ENCODE peak calls at places on chromosomes 1 and 21, in five cellular contexts. One of them, this sample, is unnamed.

GRCh38 chr1:193408782-193409293 is 222.4 kb upstream of the B3GALT2 start:
- DNase-seq in hepatocyte: peak; percentile 79
- DNase-seq in GM23338: peak; percentile 24
- DNase-seq in PC-9: peak; percentile 29
- DNase-seq in GM23248: peak; percentile 7
- DNase-seq in this sample: no peak

GRCh38 chr1:77388655-77389054 is 106.8 kb downstream of the AK5 start:
- DNase-seq in hepatocyte: no peak
- DNase-seq in GM23338: no peak
- DNase-seq in PC-9: no peak
- DNase-seq in GM23248: no peak
- DNase-seq in this sample: no peak

GRCh38 chr1:197761654-197762053 is 13.6 kb downstream of the DENND1B start:
- DNase-seq in hepatocyte: no peak
- DNase-seq in GM23338: no peak
- DNase-seq in PC-9: no peak
- DNase-seq in GM23248: no peak
- DNase-seq in this sample: peak; percentile 63

GRCh38 chr21:44972301-44972814 is 32.5 kb downstream of the SLX9 start:
- DNase-seq in hepatocyte: no peak
- DNase-seq in GM23338: peak; percentile 54
- DNase-seq in PC-9: no peak
- DNase-seq in GM23248: no peak
- DNase-seq in this sample: no peak

GRCh38 chr1:197557302-197557701 is 218.0 kb downstream of the DENND1B start:
- DNase-seq in hepatocyte: no peak
- DNase-seq in GM23338: no peak
- DNase-seq in PC-9: no peak
- DNase-seq in GM23248: peak; percentile 31
- DNase-seq in this sample: no peak

GRCh38 chr1:168803696-168804510 is 74.9 kb upstream of the DPT start:
- DNase-seq in hepatocyte: peak; percentile 21
- DNase-seq in GM23338: peak; percentile 31
- DNase-seq in PC-9: no peak
- DNase-seq in GM23248: no peak
- DNase-seq in this sample: no peak

GRCh38 chr1:205670611-205671430 is 9.5 kb downstream of the SLC45A3 start:
- DNase-seq in hepatocyte: no peak
- DNase-seq in GM23338: peak; percentile 66
- DNase-seq in PC-9: no peak
- DNase-seq in GM23248: no peak
- DNase-seq in this sample: no peak

GRCh38 chr1:86788300-86789206 is 84.2 kb downstream of the SH3GLB1 start:
- DNase-seq in hepatocyte: peak; percentile 19
- DNase-seq in GM23338: no peak
- DNase-seq in PC-9: no peak
- DNase-seq in GM23248: peak; percentile 74
- DNase-seq in this sample: no peak

GRCh38 chr21:35046880-35047229 is 2.2 kb downstream of the RUNX1 start:
- DNase-seq in hepatocyte: no peak
- DNase-seq in GM23338: no peak
- DNase-seq in PC-9: peak; percentile 44
- DNase-seq in GM23248: peak; percentile 72
- DNase-seq in this sample: no peak

GRCh38 chr21:16424331-16424749 is 694.6 kb downstream of the USP25 start:
- DNase-seq in hepatocyte: no peak
- DNase-seq in GM23338: no peak
- DNase-seq in PC-9: no peak
- DNase-seq in GM23248: no peak
- DNase-seq in this sample: no peak

GRCh38 chr21:24955275-24955961 is 651.9 kb downstream of the MRPL39 start:
- DNase-seq in hepatocyte: no peak
- DNase-seq in GM23338: no peak
- DNase-seq in PC-9: no peak
- DNase-seq in GM23248: no peak
- DNase-seq in this sample: no peak

GRCh38 chr1:41662656-41663437 is 178.4 kb upstream of the EDN2 start:
- DNase-seq in hepatocyte: peak; percentile 80
- DNase-seq in GM23338: peak; percentile 54
- DNase-seq in PC-9: peak; percentile 49
- DNase-seq in GM23248: peak; percentile 91
- DNase-seq in this sample: no peak

GRCh38 chr21:46154155-46154954 is 1.0 kb downstream of the FTCD start:
- DNase-seq in hepatocyte: peak; percentile 10
- DNase-seq in GM23338: no peak
- DNase-seq in PC-9: no peak
- DNase-seq in GM23248: no peak
- DNase-seq in this sample: no peak

GRCh38 chr1:8474369-8474768 is 156.5 kb downstream of the SLC45A1 start:
- DNase-seq in hepatocyte: no peak
- DNase-seq in GM23338: no peak
- DNase-seq in PC-9: no peak
- DNase-seq in GM23248: no peak
- DNase-seq in this sample: no peak

GRCh38 chr21:17491716-17492414 is 21.0 kb upstream of the CXADR start:
- DNase-seq in hepatocyte: peak; percentile 21
- DNase-seq in GM23338: no peak
- DNase-seq in PC-9: peak; percentile 15
- DNase-seq in GM23248: peak; percentile 96
- DNase-seq in this sample: no peak

GRCh38 chr1:171127481-171127880 is 36.8 kb downstream of the FMO3 start:
- DNase-seq in hepatocyte: no peak
- DNase-seq in GM23338: no peak
- DNase-seq in PC-9: no peak
- DNase-seq in GM23248: peak; percentile 45
- DNase-seq in this sample: no peak
- H3K9me2 ChIP-seq in hepatocyte: no peaks in the 10 kb centered on the region
- H3K9me2 ChIP-seq in GM23338: peaks cover 4% of the 10 kb centered on the region
- H3K9me2 ChIP-seq in PC-9: no peaks in the 10 kb centered on the region
- H3K9me2 ChIP-seq in GM23248: no peaks in the 10 kb centered on the region
- H3K9me2 ChIP-seq in this sample: no peaks in the 10 kb centered on the region

DNA sequence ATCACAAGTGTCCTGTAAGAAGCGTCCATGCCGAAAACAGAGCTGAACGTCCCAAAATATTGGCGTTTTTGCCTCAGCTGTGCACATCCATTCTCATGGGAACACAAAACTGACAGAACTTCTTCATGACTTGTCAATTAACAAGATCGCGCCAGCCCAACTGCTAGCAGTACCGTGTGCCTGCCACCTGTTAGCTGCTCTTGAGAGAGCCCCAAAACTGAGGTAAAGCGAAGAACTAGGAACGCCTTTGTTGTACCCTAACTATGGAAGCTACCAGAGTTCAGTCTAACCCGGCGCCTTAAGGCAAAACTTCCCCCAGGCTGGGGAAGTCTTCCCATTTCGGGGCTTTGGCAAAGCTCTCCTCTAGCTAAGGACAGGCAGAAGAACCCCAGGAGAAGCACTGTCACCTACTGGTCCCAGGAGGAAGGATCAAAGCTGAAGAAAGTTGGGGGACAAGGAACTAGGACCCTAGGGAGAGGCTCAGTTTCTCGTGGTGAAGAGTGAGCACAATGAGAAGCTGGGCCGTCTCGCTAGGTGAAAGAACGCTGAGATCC is 719 bp downstream of the EYA3 start:
- DNase-seq in hepatocyte: peak; percentile 32
- DNase-seq in GM23338: peak; percentile 70
- DNase-seq in PC-9: peak; percentile 23
- DNase-seq in GM23248: peak; percentile 47
- DNase-seq in this sample: peak; percentile 74
- H3K27ac ChIP-seq in hepatocyte: peak overlapping the region; percentile 92
- H3K27ac ChIP-seq in GM23338: peak overlapping the region; percentile 93
- H3K27ac ChIP-seq in PC-9: peak overlapping the region; percentile 67
- H3K27ac ChIP-seq in GM23248: peak overlapping the region; percentile 72
- H3K27ac ChIP-seq in this sample: peak overlapping the region; percentile 82

GRCh38 chr1:69946935-69947334 is 258.4 kb downstream of the LRRC40 start:
- DNase-seq in hepatocyte: no peak
- DNase-seq in GM23338: no peak
- DNase-seq in PC-9: no peak
- DNase-seq in GM23248: no peak
- DNase-seq in this sample: no peak
- H3K9me2 ChIP-seq in hepatocyte: no peaks in the 10 kb centered on the region
- H3K9me2 ChIP-seq in GM23338: peaks cover 5% of the 10 kb centered on the region
- H3K9me2 ChIP-seq in PC-9: no peaks in the 10 kb centered on the region
- H3K9me2 ChIP-seq in GM23248: no peaks in the 10 kb centered on the region
- H3K9me2 ChIP-seq in this sample: no peaks in the 10 kb centered on the region

DNA sequence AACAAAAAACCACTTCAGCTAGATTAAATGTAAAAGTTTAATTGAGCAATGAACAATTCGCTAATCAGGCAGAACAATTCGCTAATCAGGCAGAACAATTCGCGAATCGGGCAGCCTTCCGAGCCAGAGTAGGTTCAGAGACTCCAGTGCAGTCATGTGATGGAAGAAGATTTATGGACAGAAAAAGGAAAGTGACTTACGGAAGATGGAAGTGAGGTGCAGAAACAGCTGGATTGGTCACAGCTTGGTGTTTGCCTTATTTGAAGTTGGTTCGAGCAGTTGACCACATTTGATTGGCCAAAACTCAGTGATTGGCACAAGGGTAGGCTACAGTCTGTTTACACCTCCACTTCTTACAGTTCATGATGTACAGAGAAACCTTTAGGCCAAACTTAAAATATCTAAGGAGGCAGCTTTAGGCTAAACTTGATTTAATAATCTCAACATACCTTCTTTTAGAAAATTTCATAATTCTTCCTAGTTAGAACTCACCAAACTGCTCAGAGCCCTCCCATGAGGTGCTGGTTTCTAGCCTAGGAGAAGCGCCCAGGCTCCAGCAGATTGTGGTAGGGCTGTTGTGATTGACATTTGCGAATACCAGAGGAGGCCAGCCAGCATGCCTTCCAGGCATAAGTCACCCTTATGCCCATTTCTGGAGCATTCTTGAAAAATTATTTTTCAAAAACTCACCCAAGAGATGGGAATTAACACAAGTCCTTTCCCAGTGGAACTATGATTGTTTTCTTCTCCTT is 22.8 kb upstream of the KCNC4 start:
- DNase-seq in hepatocyte: no peak
- DNase-seq in GM23338: no peak
- DNase-seq in PC-9: peak; percentile 69
- DNase-seq in GM23248: peak; percentile 67
- DNase-seq in this sample: no peak
- H3K27ac ChIP-seq in hepatocyte: no peak overlapping the region
- H3K27ac ChIP-seq in GM23338: no peak overlapping the region
- H3K27ac ChIP-seq in PC-9: peak overlapping the region; percentile 89
- H3K27ac ChIP-seq in GM23248: peak overlapping the region; percentile 55
- H3K27ac ChIP-seq in this sample: no peak overlapping the region

GRCh38 chr1:227071898-227072587 is 131.9 kb downstream of the COQ8A start:
- DNase-seq in hepatocyte: no peak
- DNase-seq in GM23338: peak; percentile 7
- DNase-seq in PC-9: no peak
- DNase-seq in GM23248: no peak
- DNase-seq in this sample: no peak

GRCh38 chr1:227070638-227071285 is 130.7 kb downstream of the COQ8A start:
- DNase-seq in hepatocyte: no peak
- DNase-seq in GM23338: no peak
- DNase-seq in PC-9: no peak
- DNase-seq in GM23248: no peak
- DNase-seq in this sample: no peak

GRCh38 chr1:227068883-227069282 is 128.8 kb downstream of the COQ8A start:
- DNase-seq in hepatocyte: no peak
- DNase-seq in GM23338: no peak
- DNase-seq in PC-9: no peak
- DNase-seq in GM23248: peak; percentile 5
- DNase-seq in this sample: no peak

GRCh38 chr1:227069490-227069889 is 129.4 kb downstream of the COQ8A start:
- DNase-seq in hepatocyte: no peak
- DNase-seq in GM23338: no peak
- DNase-seq in PC-9: no peak
- DNase-seq in GM23248: no peak
- DNase-seq in this sample: no peak

DNA sequence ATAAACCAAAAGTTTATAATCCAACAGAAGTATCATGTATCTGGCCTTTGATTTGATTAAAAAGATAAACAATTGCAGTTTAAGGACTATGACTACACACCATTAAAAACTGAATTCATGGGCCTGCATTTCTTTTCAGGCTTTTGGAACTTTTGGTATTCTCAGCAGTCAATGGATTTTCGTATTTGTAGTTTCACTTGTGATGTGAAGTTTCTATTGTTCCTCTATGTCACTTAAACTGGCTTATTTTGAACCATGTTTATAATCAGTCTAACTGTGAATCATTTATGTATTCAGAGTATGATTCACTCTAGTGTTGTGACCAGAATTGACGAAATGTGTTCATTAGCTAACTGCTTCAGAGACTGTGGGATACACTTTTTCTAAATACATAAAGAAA is 132.9 kb downstream of the COQ8A start:
- DNase-seq in hepatocyte: no peak
- DNase-seq in GM23338: no peak
- DNase-seq in PC-9: no peak
- DNase-seq in GM23248: peak; percentile 72
- DNase-seq in this sample: no peak
- H3K9me2 ChIP-seq in hepatocyte: no peaks in the 10 kb centered on the region
- H3K9me2 ChIP-seq in GM23338: no peaks in the 10 kb centered on the region
- H3K9me2 ChIP-seq in PC-9: no peaks in the 10 kb centered on the region
- H3K9me2 ChIP-seq in GM23248: no peaks in the 10 kb centered on the region
- H3K9me2 ChIP-seq in this sample: no peaks in the 10 kb centered on the region

GRCh38 chr1:151199860-151200581 is 1.7 kb downstream of the PIP5K1A start:
- DNase-seq in hepatocyte: peak; percentile 58
- DNase-seq in GM23338: peak; percentile 11
- DNase-seq in PC-9: no peak
- DNase-seq in GM23248: peak; percentile 93
- DNase-seq in this sample: peak; percentile 18
- H3K27ac ChIP-seq in hepatocyte: peak overlapping the region; percentile 97
- H3K27ac ChIP-seq in GM23338: peak overlapping the region; percentile 88
- H3K27ac ChIP-seq in PC-9: peak overlapping the region; percentile 93
- H3K27ac ChIP-seq in GM23248: peak overlapping the region; percentile 93
- H3K27ac ChIP-seq in this sample: no peak overlapping the region

DNA sequence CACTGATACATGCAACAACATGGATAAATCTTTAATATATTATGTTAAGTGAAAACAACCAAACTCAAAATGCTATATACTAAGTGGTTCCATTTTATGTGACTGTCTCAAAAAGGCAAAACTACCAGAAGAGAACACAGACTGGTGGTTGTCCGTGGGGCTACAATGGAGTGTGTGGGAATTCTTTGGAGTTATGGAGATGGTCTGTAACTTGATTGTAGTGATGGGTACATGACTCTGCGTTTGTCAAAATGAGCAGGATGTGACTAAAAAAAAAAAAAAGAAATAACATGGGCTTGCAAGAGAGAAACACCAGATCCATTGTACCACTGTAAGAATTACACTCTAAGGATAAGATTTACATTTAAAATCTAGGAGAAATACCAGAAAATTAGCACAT is 52.2 kb upstream of the KIAA1614 start:
- DNase-seq in hepatocyte: no peak
- DNase-seq in GM23338: no peak
- DNase-seq in PC-9: no peak
- DNase-seq in GM23248: no peak
- DNase-seq in this sample: no peak
- H3K9me2 ChIP-seq in hepatocyte: no peaks in the 10 kb centered on the region
- H3K9me2 ChIP-seq in GM23338: no peaks in the 10 kb centered on the region
- H3K9me2 ChIP-seq in PC-9: no peaks in the 10 kb centered on the region
- H3K9me2 ChIP-seq in GM23248: no peaks in the 10 kb centered on the region
- H3K9me2 ChIP-seq in this sample: no peaks in the 10 kb centered on the region